ENCODE peak calls at places on chromosomes 11 and 22, in five cellular contexts. R is activated naive CD8-positive, alpha-beta T cell treated with anti-CD3 and anti-CD28 coated beads, Interleukin-2, amount 50 U/mL, for 24 hours; K is kidney; Q is posterior vena cava; X is activated CD8-positive, alpha-beta T cell treated with anti-CD3 and anti-CD28 coated beads for 36 hours. Y is an unnamed sample.

GRCh38 chr22:31289335-31289734 is 3.0 kb downstream of the PIK3IP1 start:
- DNase-seq in R (no peak), K (no peak), Q (peak), X (no peak), Y (no peak)

GRCh38 chr11:124799384-124800225 is 601 bp downstream of the MSANTD2 start:
- DNase-seq in R (peak), K (peak), Q (peak), X (peak), Y (peak)

GRCh38 chr22:48892571-48893287 is 934.9 kb downstream of the BRD1 start:
- DNase-seq in R (no peak), K (no peak), Q (peak), X (no peak), Y (peak)

GRCh38 chr11:31443802-31444201 is 65.6 kb downstream of the IMMP1L start:
- DNase-seq in R (no peak), K (no peak), Q (no peak), X (no peak), Y (no peak)

GRCh38 chr11:128666397-128666796 is 27.5 kb upstream of the FLI1 start:
- DNase-seq in R (no peak), K (no peak), Q (no peak), X (no peak), Y (no peak)

GRCh38 chr22:20639343-20639742 is 131.9 kb downstream of the MED15 start:
- DNase-seq in R (no peak), K (no peak), Q (peak), X (no peak), Y (no peak)

GRCh38 chr11:2156416-2157182 is 4.4 kb downstream of the INS start:
- DNase-seq in R (peak), K (no peak), Q (peak), X (peak), Y (peak)

GRCh38 chr11:68924073-68924925 is 20.6 kb downstream of the IGHMBP2 start:
- DNase-seq in R (no peak), K (peak), Q (peak), X (no peak), Y (peak)

GRCh38 chr11:16923987-16924386 is 90.2 kb downstream of the PLEKHA7 start:
- DNase-seq in R (no peak), K (no peak), Q (no peak), X (no peak), Y (no peak)

GRCh38 chr11:115244758-115245157 is 259.5 kb downstream of the CADM1 start:
- DNase-seq in R (no peak), K (no peak), Q (no peak), X (no peak), Y (no peak)

GRCh38 chr11:125881291-125881690 is 6.2 kb upstream of the HYLS1 start:
- DNase-seq in R (no peak), K (no peak), Q (no peak), X (no peak), Y (no peak)

GRCh38 chr11:34721646-34722045 is 100.8 kb downstream of the EHF start:
- DNase-seq in R (no peak), K (no peak), Q (no peak), X (no peak), Y (no peak)

GRCh38 chr22:48827228-48827810 is 1000.4 kb downstream of the BRD1 start:
- DNase-seq in R (no peak), K (peak), Q (peak), X (no peak), Y (no peak)

Y was measured in upper lobe of right lung.